ENCODE peak calls at places on chromosomes 5 and 9, in five cellular contexts. N is colonic mucosa, L is ascending aorta, T is small intestine, Z is lower lobe of right lung. D is an unnamed sample. For H3K36me3 and H3K4me1, the result is how much of the 10 kb centered on the place peaks cover.

GRCh38 chr9:132572921-132573320 is 9.5 kb upstream of the BARHL1 start:
- DNase-seq in N (no peak), L (no peak), T (no peak), Z (no peak), D (peak)

GRCh38 chr5:97163360-97163764 is 19.7 kb downstream of the RIOK2 start:
- DNase-seq in N (no peak), L (no peak), T (no peak), Z (no peak), D (no peak)

GRCh38 chr9:14500705-14501104 is 186.8 kb upstream of the NFIB start:
- DNase-seq in N (no peak), L (no peak), T (no peak), Z (no peak), D (no peak)

GRCh38 chr9:111516061-111516465 is 8.9 kb upstream of the ZNF483 start:
- DNase-seq in N (no peak), L (no peak), T (no peak), Z (no peak), D (no peak)

GRCh38 chr5:53253421-53253871 is 143.9 kb upstream of the MOCS2 start:
- DNase-seq in N (no peak), L (no peak), T (no peak), Z (no peak), D (no peak)

GRCh38 chr9:4750021-4750673 is 9.1 kb upstream of the AK3 start:
- DNase-seq in N (no peak), L (no peak), T (peak), Z (no peak), D (no peak)

GRCh38 chr9:81989700-81990099 is 1.1 kb downstream of the SPATA31D1 start:
- DNase-seq in N (no peak), L (no peak), T (no peak), Z (no peak), D (no peak)

GRCh38 chr9:23563497-23563896 is 262.5 kb downstream of the ELAVL2 start:
- DNase-seq in N (no peak), L (no peak), T (no peak), Z (no peak), D (no peak)

GRCh38 chr9:83423815-83424707 is 114.1 kb downstream of the FRMD3 start:
- DNase-seq in N (no peak), L (no peak), T (no peak), Z (no peak), D (no peak)

GRCh38 chr9:105663914-105664313 is 1.7 kb downstream of the TAL2 start:
- DNase-seq in N (no peak), L (no peak), T (no peak), Z (no peak), D (no peak)

GRCh38 chr9:3847377-3847776 is 321.6 kb upstream of the RFX3 start:
- DNase-seq in N (no peak), L (no peak), T (no peak), Z (no peak), D (no peak)

GRCh38 chr9:21777701-21778100 is 24.7 kb upstream of the MTAP start:
- DNase-seq in N (no peak), L (no peak), T (no peak), Z (no peak), D (no peak)

GRCh38 chr5:179793470-179794139 is at the start of gene LTC4S:
- DNase-seq in N (peak), L (peak), T (no peak), Z (peak), D (peak)

GRCh38 chr5:138354926-138355378 is 2.5 kb downstream of the KDM3B start:
- DNase-seq in N (no peak), L (no peak), T (peak), Z (no peak), D (no peak)

DNA sequence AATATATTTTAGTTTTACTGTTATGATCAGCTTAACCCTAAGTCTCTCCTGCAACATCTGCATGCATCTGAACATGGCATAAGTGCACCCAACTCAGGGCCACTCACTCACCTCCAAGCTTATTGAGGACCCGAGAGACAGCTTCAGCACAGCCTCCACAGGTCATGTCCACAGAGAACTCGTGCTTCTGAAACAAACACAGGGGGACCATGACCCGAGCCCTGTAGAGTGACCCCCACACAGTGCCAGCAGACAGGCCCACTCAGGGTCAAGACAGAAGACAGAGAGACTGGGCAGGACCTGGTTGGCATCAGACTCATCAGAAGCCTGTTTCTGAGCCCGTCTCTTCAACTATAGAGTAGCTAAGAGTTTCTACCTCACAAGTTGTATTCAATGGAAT is 6.8 kb downstream of the ATOX1 start:
- DNase-seq in N (no peak), L (no peak), T (no peak), Z (no peak), D (no peak)
- H3K36me3 ChIP-seq in N (under half), L (under half), T (under half), Z (under half), D (under half)

GRCh38 chr9:90810686-90811085 is 9.1 kb downstream of the SYK start:
- DNase-seq in N (no peak), L (no peak), T (no peak), Z (no peak), D (no peak)

GRCh38 chr9:90805006-90805993 is 3.7 kb downstream of the SYK start:
- DNase-seq in N (no peak), L (no peak), T (peak), Z (no peak), D (no peak)

GRCh38 chr9:90808226-90808797 is 6.7 kb downstream of the SYK start:
- DNase-seq in N (no peak), L (no peak), T (no peak), Z (no peak), D (no peak)

GRCh38 chr9:90807006-90807405 is 5.4 kb downstream of the SYK start:
- DNase-seq in N (no peak), L (no peak), T (no peak), Z (no peak), D (no peak)

DNA sequence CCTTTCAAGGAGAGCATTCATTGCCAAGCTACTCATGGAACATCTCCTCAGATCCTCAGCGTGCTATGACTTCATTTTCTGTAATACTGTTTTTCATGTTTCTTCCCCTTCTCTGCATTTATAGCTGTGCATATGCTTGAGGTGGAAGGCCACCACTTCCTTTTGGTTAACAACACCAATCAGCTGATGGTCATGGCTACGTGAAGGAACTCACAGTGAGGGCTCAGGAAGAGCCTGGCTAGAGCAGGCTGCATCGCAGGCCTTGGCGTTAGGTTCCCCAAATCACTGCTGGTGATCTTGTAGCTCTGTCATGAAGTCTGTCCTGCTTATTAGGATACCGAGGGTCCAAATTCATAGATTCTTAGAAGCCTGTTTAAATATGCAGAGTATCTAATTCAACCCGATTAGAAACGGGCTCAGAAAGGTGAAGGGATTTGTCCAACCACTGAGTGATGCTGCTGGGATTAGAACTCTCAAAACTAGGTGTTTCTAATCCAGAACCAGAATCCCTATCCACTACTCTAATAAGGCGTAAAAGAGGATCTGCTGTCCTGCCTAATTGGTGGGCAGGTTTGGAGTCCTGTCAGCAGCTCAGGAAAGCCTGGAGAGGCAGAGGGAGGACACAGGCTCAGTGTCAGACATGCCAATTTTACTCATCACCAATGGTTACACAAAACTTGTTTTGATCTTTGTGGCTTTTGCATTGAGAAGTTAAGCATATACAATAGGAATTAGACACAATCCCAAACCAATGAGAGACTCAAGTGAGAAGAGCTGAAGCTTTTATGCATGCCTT is 7.5 kb downstream of the SYK start:
- DNase-seq in N (no peak), L (no peak), T (no peak), Z (peak), D (no peak)
- H3K27ac ChIP-seq in N (no peak), L (no peak), T (no peak), Z (no peak), D (no peak)

GRCh38 chr9:120875643-120875953 is 1.4 kb downstream of the PHF19 start:
- DNase-seq in N (no peak), L (no peak), T (no peak), Z (no peak), D (no peak)

GRCh38 chr9:120874226-120874839 is 2.7 kb downstream of the PHF19 start:
- DNase-seq in N (no peak), L (no peak), T (no peak), Z (no peak), D (no peak)

GRCh38 chr9:120872775-120873502 is 4.0 kb downstream of the PHF19 start:
- DNase-seq in N (no peak), L (no peak), T (no peak), Z (no peak), D (no peak)

GRCh38 chr9:120874861-120875565 is 2.0 kb downstream of the PHF19 start:
- DNase-seq in N (peak), L (no peak), T (peak), Z (no peak), D (no peak)

DNA sequence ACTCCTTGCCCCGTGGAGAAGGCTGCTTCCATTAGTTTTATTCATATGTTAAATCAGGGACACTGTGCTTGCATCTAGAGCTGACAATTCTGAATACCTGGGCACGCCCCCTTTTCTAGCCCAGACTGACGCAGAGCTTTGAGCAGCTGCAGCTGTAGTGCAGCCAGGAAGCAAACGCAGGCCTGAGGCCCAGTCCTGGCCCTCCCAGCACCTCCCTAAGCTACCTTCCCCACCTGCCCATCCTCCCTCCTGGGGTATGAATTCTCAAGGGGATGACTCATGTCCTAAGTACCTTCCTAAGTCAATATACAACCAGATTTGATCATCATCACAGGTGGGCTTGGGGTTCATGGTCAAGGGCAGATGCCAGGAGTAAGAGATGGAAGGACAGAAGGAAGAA is 3.5 kb downstream of the PHF19 start:
- DNase-seq in N (no peak), L (no peak), T (peak), Z (no peak), D (peak)
- H3K4me1 ChIP-seq in N (under half), L (under half), T (under half), Z (under half), D (under half)

DNA sequence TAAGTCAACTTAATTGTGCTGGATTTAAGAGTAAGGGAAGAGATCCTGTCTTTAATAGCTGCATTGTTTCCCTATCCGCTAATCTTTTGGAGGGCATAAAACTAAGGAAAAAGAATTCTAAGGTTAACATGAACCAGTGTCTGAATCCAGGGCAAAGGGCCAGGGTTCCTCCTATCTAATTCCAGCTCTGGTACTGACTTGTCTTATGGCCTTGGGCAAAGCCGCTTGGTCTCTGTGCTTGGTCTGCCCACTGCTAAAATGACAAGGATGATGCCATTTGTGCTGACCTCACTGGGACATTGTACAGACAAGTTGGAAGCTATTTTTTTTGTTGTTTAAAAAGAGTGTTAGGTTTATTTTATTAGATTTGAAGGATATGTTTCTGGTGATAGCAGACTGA is 334.7 kb upstream of the PIK3R1 start:
- DNase-seq in N (peak), L (no peak), T (peak), Z (no peak), D (no peak)
- H3K36me3 ChIP-seq in N (under half), L (under half), T (under half), Z (under half), D (under half)

DNA sequence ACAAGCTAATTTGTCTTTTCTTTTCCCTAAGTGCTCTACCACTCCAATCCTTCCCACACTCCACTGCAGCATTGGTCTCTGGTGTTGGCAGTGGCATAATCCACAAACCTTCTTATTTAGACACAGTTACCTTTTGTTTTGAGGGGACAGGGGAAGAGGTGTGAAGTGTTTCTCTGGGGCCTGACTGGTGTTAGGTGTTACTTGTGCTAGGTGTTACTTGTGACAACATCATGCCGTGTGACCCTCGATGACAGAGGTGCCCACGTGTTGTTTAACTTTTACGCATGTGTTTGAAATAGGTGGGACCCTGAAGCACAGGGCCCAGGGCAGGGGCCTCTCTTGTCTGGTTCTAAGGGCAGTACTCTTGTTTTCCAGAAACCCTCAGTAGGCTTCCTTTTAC is 70.5 kb upstream of the SPRY4 start:
- DNase-seq in N (no peak), L (no peak), T (no peak), Z (no peak), D (no peak)
- H3K27ac ChIP-seq in N (no peak), L (no peak), T (no peak), Z (no peak), D (no peak)

DNA sequence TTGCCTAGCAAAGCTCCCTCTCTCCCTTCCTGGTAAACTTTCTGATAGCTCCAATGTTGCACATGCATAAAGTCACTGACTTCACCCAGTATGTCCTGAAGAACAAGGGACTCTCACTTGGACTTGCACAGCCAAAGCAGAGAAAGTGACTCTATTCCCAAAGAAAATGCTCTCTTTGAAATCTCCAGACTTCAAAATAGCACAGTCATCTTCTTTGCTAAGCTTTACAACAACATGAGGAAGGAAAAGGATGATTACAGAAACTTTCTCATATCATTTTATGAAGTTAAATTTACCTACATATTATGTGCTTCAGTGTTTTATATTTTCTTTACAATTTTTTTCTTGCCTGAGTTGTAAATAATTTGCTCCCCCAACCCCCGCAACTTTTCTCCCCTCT is 264.6 kb downstream of the PJA2 start:
- DNase-seq in N (no peak), L (no peak), T (no peak), Z (no peak), D (no peak)
- H3K4me1 ChIP-seq in N (under half), L (under half), T (under half), Z (under half), D (under half)

DNA sequence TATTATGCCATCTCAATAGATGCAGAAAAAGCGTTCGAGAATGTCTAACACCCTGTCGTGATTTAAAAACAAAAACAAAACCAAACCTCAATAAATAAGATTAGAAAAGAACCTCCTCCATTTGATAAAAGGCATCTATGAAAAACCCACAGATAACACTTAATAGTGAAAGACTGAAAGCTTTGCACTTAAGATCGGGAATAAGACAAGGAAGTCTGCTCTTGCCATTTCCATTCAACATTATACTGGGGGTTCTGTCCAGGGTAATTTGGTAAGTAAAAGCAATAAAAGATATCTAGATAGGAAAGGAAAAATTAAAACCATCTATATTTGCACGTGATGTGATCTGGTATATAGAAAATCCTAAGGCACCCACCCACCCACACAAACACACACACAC is 7.3 kb upstream of the EXOSC3 start:
- DNase-seq in N (no peak), L (no peak), T (no peak), Z (no peak), D (no peak)
- H3K36me3 ChIP-seq in N (under half), L (under half), T (under half), Z (under half), D (under half)

GRCh38 chr9:93059097-93059959 is 827 bp downstream of the SUSD3 start:
- DNase-seq in N (no peak), L (no peak), T (no peak), Z (peak), D (peak)

GRCh38 chr9:93054758-93055704 is 3.5 kb upstream of the SUSD3 start:
- DNase-seq in N (no peak), L (no peak), T (no peak), Z (no peak), D (peak)

GRCh38 chr9:93058357-93059096 is at the start of gene SUSD3:
- DNase-seq in N (peak), L (no peak), T (peak), Z (peak), D (peak)

GRCh38 chr9:93057703-93058356 is 671 bp upstream of the SUSD3 start:
- DNase-seq in N (no peak), L (no peak), T (no peak), Z (peak), D (peak)

DNA sequence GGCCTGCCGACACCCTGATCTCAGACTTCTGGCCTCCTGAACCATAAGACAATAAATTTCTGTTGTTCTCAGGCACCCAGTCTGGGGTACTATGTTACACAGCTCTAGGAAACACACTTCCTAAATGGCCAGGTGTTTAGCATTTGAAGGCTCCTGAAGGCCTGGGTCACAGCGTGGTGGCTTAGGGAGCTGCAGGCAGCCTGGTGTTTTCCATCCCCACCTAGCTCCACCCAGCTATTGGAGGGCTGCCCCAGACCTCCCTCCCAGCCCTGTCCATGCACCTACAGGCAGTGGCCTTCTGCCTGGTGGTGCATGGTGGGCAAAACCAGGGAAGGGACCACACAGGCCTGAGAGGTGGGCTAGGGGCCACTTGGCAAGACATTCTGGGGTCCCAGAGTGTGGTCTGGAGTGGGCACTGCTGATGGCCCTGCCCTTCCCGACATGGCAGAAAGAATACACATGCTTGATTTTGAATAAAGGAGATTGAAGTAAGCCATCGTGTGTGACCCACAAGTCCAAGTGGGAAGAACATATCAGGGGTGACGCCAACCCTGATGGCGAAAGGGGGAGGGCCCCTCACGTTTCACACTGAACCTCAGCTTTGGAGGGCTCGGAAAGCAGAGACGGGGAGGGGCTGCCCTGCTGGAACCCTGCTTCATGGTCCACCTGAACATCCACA is 1.3 kb upstream of the SUSD3 start:
- DNase-seq in N (no peak), L (no peak), T (no peak), Z (no peak), D (peak)
- H3K27ac ChIP-seq in N (no peak), L (peak), T (no peak), Z (no peak), D (no peak)

DNA sequence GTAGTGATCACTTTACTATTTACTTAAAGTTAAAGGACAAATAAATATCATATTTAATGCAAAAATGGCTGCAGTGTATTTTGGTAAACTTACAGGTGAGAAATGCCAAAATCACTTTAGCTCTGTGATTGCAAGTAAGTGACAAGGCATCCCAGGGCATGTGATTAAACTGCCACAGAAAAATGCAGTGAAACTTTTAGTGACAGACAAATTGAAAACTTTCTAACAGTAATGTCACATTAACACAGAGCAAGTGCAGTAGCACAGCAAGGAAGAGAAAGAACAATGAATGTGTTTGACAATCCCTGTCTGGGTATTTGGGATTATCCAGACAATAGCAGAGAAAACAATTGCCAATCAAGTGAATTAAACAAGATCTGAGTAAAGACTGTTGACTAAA is 606.8 kb downstream of the SLCO4C1 start:
- DNase-seq in N (no peak), L (no peak), T (no peak), Z (no peak), D (no peak)
- H3K4me1 ChIP-seq in N (under half), L (under half), T (under half), Z (under half), D (under half)